ENCODE peak calls at places on chromosome 3, in five cellular contexts. One of them, this sample, is unnamed.

GRCh38 chr3:100027321-100027720 is 87.0 kb downstream of the FILIP1L start:
- DNase-seq in fibroblast of pulmonary artery: peak
- DNase-seq in GM23338: no peak
- DNase-seq in mucosa of descending colon: no peak
- DNase-seq in retinal pigment epithelial cell: no peak
- DNase-seq in this sample: no peak

GRCh38 chr3:8324727-8325126 is 176.9 kb upstream of the LMCD1 start:
- DNase-seq in fibroblast of pulmonary artery: peak
- DNase-seq in GM23338: peak
- DNase-seq in mucosa of descending colon: peak
- DNase-seq in retinal pigment epithelial cell: no peak
- DNase-seq in this sample: no peak

GRCh38 chr3:13352621-13353131 is 67.4 kb downstream of the NUP210 start:
- DNase-seq in fibroblast of pulmonary artery: no peak
- DNase-seq in GM23338: no peak
- DNase-seq in mucosa of descending colon: no peak
- DNase-seq in retinal pigment epithelial cell: no peak
- DNase-seq in this sample: no peak

GRCh38 chr3:46395210-46395661 is 11.6 kb downstream of the CCR5AS start:
- DNase-seq in fibroblast of pulmonary artery: peak
- DNase-seq in GM23338: peak
- DNase-seq in mucosa of descending colon: no peak
- DNase-seq in retinal pigment epithelial cell: no peak
- DNase-seq in this sample: no peak

GRCh38 chr3:138850151-138850550 is 15.4 kb upstream of the PIK3CB start:
- DNase-seq in fibroblast of pulmonary artery: peak
- DNase-seq in GM23338: no peak
- DNase-seq in mucosa of descending colon: no peak
- DNase-seq in retinal pigment epithelial cell: peak
- DNase-seq in this sample: no peak

GRCh38 chr3:35778201-35778600 is 138.9 kb downstream of the ARPP21 start:
- DNase-seq in fibroblast of pulmonary artery: no peak
- DNase-seq in GM23338: peak
- DNase-seq in mucosa of descending colon: no peak
- DNase-seq in retinal pigment epithelial cell: no peak
- DNase-seq in this sample: no peak

GRCh38 chr3:11165457-11165856 is 11.2 kb downstream of the HRH1 start:
- DNase-seq in fibroblast of pulmonary artery: no peak
- DNase-seq in GM23338: no peak
- DNase-seq in mucosa of descending colon: no peak
- DNase-seq in retinal pigment epithelial cell: no peak
- DNase-seq in this sample: no peak

GRCh38 chr3:108495717-108496116 is 14.7 kb downstream of the MYH15 start:
- DNase-seq in fibroblast of pulmonary artery: no peak
- DNase-seq in GM23338: no peak
- DNase-seq in mucosa of descending colon: no peak
- DNase-seq in retinal pigment epithelial cell: no peak
- DNase-seq in this sample: no peak

GRCh38 chr3:112582242-112582874 is 20.5 kb downstream of the SLC35A5 start:
- DNase-seq in fibroblast of pulmonary artery: peak
- DNase-seq in GM23338: peak
- DNase-seq in mucosa of descending colon: no peak
- DNase-seq in retinal pigment epithelial cell: peak
- DNase-seq in this sample: no peak

GRCh38 chr3:194255252-194256039 is 95.7 kb downstream of the CPN2 start:
- DNase-seq in fibroblast of pulmonary artery: peak
- DNase-seq in GM23338: no peak
- DNase-seq in mucosa of descending colon: peak
- DNase-seq in retinal pigment epithelial cell: peak
- DNase-seq in this sample: no peak
- TF ChIP-seq CTCF in fibroblast of pulmonary artery: no peak
- TF ChIP-seq CTCF in GM23338: no peak
- TF ChIP-seq CTCF in mucosa of descending colon: no peak
- TF ChIP-seq CTCF in retinal pigment epithelial cell: no peak
- TF ChIP-seq CTCF in this sample: no peak

DNA sequence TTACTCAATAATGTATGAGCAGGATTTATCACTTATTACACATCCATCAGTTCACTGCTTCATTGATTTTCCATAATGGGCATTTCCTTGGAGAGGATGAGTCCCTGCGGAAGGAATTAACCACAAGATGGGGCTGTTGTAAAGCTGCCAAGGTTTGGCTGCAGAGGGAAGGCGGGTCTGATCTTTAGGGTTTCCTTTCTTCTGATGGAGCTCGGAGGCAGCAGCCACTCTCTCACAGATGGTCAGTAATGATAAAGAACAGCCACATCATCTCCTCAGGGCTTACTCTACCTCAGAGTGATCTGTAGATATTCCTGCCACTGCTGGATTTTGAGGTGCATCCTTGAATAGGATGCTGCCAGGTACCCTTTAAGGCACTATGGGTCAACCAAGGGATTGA is 115.2 kb downstream of the USP13 start:
- DNase-seq in fibroblast of pulmonary artery: peak
- DNase-seq in GM23338: peak
- DNase-seq in mucosa of descending colon: no peak
- DNase-seq in retinal pigment epithelial cell: no peak
- DNase-seq in this sample: peak
- TF ChIP-seq CTCF in fibroblast of pulmonary artery: peak
- TF ChIP-seq CTCF in GM23338: peak
- TF ChIP-seq CTCF in mucosa of descending colon: no peak
- TF ChIP-seq CTCF in retinal pigment epithelial cell: peak
- TF ChIP-seq CTCF in this sample: peak

DNA sequence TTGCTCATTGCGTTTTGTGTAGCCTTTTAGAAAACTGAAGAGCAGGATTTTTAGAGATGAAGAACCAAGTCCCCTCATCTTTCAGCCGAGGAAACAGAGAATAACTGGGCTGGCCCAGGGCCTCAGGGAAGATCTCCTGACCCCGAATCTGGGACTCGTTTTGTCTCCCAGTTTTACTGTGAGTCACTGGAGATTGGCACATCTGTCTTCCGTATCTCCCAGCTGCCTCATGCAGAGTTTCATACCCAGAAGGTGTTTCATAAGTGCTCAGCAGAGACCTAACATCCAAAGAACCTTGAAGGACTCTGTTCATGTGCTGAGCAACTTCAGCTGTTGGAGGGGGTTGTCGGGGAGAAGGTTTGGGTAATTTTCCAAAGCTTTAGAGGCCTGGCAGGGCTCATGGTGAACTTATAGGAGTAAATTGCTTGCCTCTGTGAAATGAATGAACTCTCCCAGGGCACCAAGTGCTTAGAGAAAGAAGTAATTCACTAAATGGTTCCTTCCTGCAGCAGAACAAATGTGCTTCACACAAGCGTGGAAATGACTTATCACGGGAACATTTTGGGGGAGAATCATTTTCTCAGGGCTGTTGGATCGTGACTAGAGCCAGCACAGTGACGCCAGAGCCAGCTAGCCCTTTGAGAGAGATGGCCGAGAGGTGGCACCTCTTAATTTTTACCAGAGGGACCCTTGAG is 121.5 kb downstream of the FAM43A start:
- DNase-seq in fibroblast of pulmonary artery: peak
- DNase-seq in GM23338: no peak
- DNase-seq in mucosa of descending colon: no peak
- DNase-seq in retinal pigment epithelial cell: no peak
- DNase-seq in this sample: no peak
- TF ChIP-seq CTCF in fibroblast of pulmonary artery: no peak
- TF ChIP-seq CTCF in GM23338: no peak
- TF ChIP-seq CTCF in mucosa of descending colon: no peak
- TF ChIP-seq CTCF in retinal pigment epithelial cell: no peak
- TF ChIP-seq CTCF in this sample: no peak

GRCh38 chr3:143897558-143898305 is 49.5 kb upstream of the SLC9A9 start:
- DNase-seq in fibroblast of pulmonary artery: peak
- DNase-seq in GM23338: peak
- DNase-seq in mucosa of descending colon: no peak
- DNase-seq in retinal pigment epithelial cell: peak
- DNase-seq in this sample: no peak

GRCh38 chr3:143901105-143901504 is 52.8 kb upstream of the SLC9A9 start:
- DNase-seq in fibroblast of pulmonary artery: peak
- DNase-seq in GM23338: no peak
- DNase-seq in mucosa of descending colon: no peak
- DNase-seq in retinal pigment epithelial cell: peak
- DNase-seq in this sample: no peak

GRCh38 chr3:143896486-143896885 is 48.2 kb upstream of the SLC9A9 start:
- DNase-seq in fibroblast of pulmonary artery: no peak
- DNase-seq in GM23338: no peak
- DNase-seq in mucosa of descending colon: no peak
- DNase-seq in retinal pigment epithelial cell: no peak
- DNase-seq in this sample: no peak

DNA sequence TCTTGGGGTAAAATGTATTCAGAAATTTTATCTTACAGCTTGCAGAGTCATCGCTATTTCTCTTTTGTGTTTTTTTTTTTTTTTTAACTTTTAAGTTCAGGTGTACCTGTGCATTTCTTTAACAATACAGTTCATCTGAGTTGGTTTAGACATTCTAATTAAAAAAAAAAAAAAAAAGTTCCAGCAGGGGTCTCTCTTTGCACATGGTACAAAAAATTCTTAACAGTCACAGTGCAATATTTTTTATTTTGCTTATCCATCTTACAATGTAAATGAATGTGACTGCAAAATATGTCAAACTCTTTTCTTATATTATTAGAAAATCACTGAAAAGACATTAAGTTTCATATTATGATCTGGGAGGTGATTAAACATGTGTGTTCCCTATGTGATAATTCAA is 47.5 kb upstream of the SLC9A9 start:
- DNase-seq in fibroblast of pulmonary artery: peak
- DNase-seq in GM23338: no peak
- DNase-seq in mucosa of descending colon: no peak
- DNase-seq in retinal pigment epithelial cell: no peak
- DNase-seq in this sample: no peak
- TF ChIP-seq CTCF in fibroblast of pulmonary artery: peak
- TF ChIP-seq CTCF in GM23338: no peak
- TF ChIP-seq CTCF in mucosa of descending colon: no peak
- TF ChIP-seq CTCF in retinal pigment epithelial cell: peak
- TF ChIP-seq CTCF in this sample: peak

GRCh38 chr3:96331341-96331740 is 483.1 kb upstream of the EPHA6 start:
- DNase-seq in fibroblast of pulmonary artery: no peak
- DNase-seq in GM23338: peak
- DNase-seq in mucosa of descending colon: no peak
- DNase-seq in retinal pigment epithelial cell: no peak
- DNase-seq in this sample: no peak
- TF ChIP-seq CTCF in fibroblast of pulmonary artery: no peak
- TF ChIP-seq CTCF in GM23338: peak
- TF ChIP-seq CTCF in mucosa of descending colon: no peak
- TF ChIP-seq CTCF in retinal pigment epithelial cell: peak
- TF ChIP-seq CTCF in this sample: peak

DNA sequence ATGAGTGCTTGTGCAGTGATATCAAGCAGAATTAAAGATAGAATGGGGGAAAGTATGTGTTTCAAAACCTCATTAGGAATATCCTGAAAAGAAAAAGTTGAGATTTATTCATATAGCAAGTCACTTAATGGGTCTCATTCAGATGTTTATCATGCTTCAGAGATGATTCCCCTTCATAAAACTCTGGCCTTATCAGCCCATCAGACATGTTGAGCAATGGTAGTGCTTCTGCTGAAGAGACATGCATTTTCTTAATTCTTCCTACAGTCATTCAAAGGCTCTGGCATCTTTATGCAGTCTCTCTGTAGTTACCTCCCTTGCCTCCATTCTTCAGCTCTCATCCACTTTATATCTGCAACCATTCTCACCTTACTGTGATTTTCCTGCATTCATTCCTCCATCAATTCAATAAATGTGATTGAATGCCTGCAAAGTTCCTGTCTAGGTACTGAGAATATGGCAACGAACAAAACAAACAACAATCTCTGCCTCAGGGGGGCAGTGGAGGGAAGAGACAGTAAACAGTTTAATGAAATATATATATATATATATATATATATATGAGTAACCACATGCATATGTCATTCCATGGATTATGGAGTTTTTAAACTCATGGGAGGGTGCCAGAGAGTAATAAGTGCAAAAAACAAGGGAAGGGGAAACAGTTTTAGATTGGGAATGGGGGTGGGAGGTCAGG is 138.5 kb downstream of the NECTIN3 start:
- DNase-seq in fibroblast of pulmonary artery: peak
- DNase-seq in GM23338: peak
- DNase-seq in mucosa of descending colon: no peak
- DNase-seq in retinal pigment epithelial cell: no peak
- DNase-seq in this sample: no peak
- TF ChIP-seq CTCF in fibroblast of pulmonary artery: peak
- TF ChIP-seq CTCF in GM23338: peak
- TF ChIP-seq CTCF in mucosa of descending colon: no peak
- TF ChIP-seq CTCF in retinal pigment epithelial cell: peak
- TF ChIP-seq CTCF in this sample: peak

GRCh38 chr3:58495101-58495500 is 3.2 kb downstream of the KCTD6 start:
- DNase-seq in fibroblast of pulmonary artery: no peak
- DNase-seq in GM23338: no peak
- DNase-seq in mucosa of descending colon: no peak
- DNase-seq in retinal pigment epithelial cell: no peak
- DNase-seq in this sample: no peak
- TF ChIP-seq CTCF in fibroblast of pulmonary artery: no peak
- TF ChIP-seq CTCF in GM23338: no peak
- TF ChIP-seq CTCF in mucosa of descending colon: no peak
- TF ChIP-seq CTCF in retinal pigment epithelial cell: no peak
- TF ChIP-seq CTCF in this sample: no peak

GRCh38 chr3:169522595-169523529 is 140.7 kb downstream of the MECOM start:
- DNase-seq in fibroblast of pulmonary artery: no peak
- DNase-seq in GM23338: no peak
- DNase-seq in mucosa of descending colon: no peak
- DNase-seq in retinal pigment epithelial cell: no peak
- DNase-seq in this sample: no peak
- TF ChIP-seq CTCF in fibroblast of pulmonary artery: no peak
- TF ChIP-seq CTCF in GM23338: no peak
- TF ChIP-seq CTCF in mucosa of descending colon: no peak
- TF ChIP-seq CTCF in retinal pigment epithelial cell: no peak
- TF ChIP-seq CTCF in this sample: no peak